ENCODE peak calls at places on chromosomes 12 and 14, in five cellular contexts. One of them, this sample, is unnamed.

GRCh38 chr12:75103822-75104221 is 105.8 kb downstream of the KCNC2 start:
- DNase-seq in stomach: no peak
- DNase-seq in RWPE1: no peak
- DNase-seq in left ventricle myocardium inferior: no peak
- DNase-seq in IMR-90: no peak
- DNase-seq in this sample: no peak

GRCh38 chr12:104718581-104718980 is 239.5 kb downstream of the SLC41A2 start:
- DNase-seq in stomach: no peak
- DNase-seq in RWPE1: no peak
- DNase-seq in left ventricle myocardium inferior: no peak
- DNase-seq in IMR-90: peak; percentile 34
- DNase-seq in this sample: no peak

GRCh38 chr14:73949752-73950734 is at the start of the genes COQ6 and FAM161B:
- DNase-seq in stomach: peak; percentile 95
- DNase-seq in RWPE1: peak; percentile 92
- DNase-seq in left ventricle myocardium inferior: peak; percentile 93
- DNase-seq in IMR-90: peak; percentile 96
- DNase-seq in this sample: peak; percentile 79

GRCh38 chr14:22518073-22518472 is 71.0 kb downstream of the DAD1 start:
- DNase-seq in stomach: no peak
- DNase-seq in RWPE1: no peak
- DNase-seq in left ventricle myocardium inferior: no peak
- DNase-seq in IMR-90: no peak
- DNase-seq in this sample: no peak

GRCh38 chr12:75959506-75959905 is 72.1 kb downstream of the PHLDA1 start:
- DNase-seq in stomach: no peak
- DNase-seq in RWPE1: no peak
- DNase-seq in left ventricle myocardium inferior: no peak
- DNase-seq in IMR-90: no peak
- DNase-seq in this sample: no peak

GRCh38 chr12:79673334-79673733 is 17.4 kb downstream of the PAWR start:
- DNase-seq in stomach: no peak
- DNase-seq in RWPE1: no peak
- DNase-seq in left ventricle myocardium inferior: no peak
- DNase-seq in IMR-90: no peak
- DNase-seq in this sample: no peak

GRCh38 chr12:53623526-53623925 is 2.7 kb downstream of the ATF7 start:
- DNase-seq in stomach: no peak
- DNase-seq in RWPE1: no peak
- DNase-seq in left ventricle myocardium inferior: no peak
- DNase-seq in IMR-90: peak; percentile 66
- DNase-seq in this sample: no peak

GRCh38 chr14:89190779-89191513 is 226.1 kb downstream of the FOXN3 start:
- DNase-seq in stomach: no peak
- DNase-seq in RWPE1: no peak
- DNase-seq in left ventricle myocardium inferior: no peak
- DNase-seq in IMR-90: no peak
- DNase-seq in this sample: no peak

GRCh38 chr12:75825686-75826085 is 205.9 kb downstream of the PHLDA1 start:
- DNase-seq in stomach: no peak
- DNase-seq in RWPE1: peak; percentile 67
- DNase-seq in left ventricle myocardium inferior: no peak
- DNase-seq in IMR-90: peak; percentile 86
- DNase-seq in this sample: no peak

GRCh38 chr12:2138871-2139308 is 86.1 kb downstream of the CACNA1C start:
- DNase-seq in stomach: no peak
- DNase-seq in RWPE1: no peak
- DNase-seq in left ventricle myocardium inferior: no peak
- DNase-seq in IMR-90: peak; percentile 43
- DNase-seq in this sample: no peak

GRCh38 chr14:90368946-90369721 is 27.7 kb upstream of the CALM1 start:
- DNase-seq in stomach: no peak
- DNase-seq in RWPE1: no peak
- DNase-seq in left ventricle myocardium inferior: no peak
- DNase-seq in IMR-90: peak; percentile 33
- DNase-seq in this sample: no peak

GRCh38 chr12:49962861-49963765 is 1.4 kb downstream of the AQP5 start:
- DNase-seq in stomach: peak; percentile 95
- DNase-seq in RWPE1: peak; percentile 92
- DNase-seq in left ventricle myocardium inferior: peak; percentile 71
- DNase-seq in IMR-90: no peak
- DNase-seq in this sample: no peak

GRCh38 chr14:20490563-20490962 is 14.8 kb upstream of the RNASE10 start:
- DNase-seq in stomach: no peak
- DNase-seq in RWPE1: no peak
- DNase-seq in left ventricle myocardium inferior: no peak
- DNase-seq in IMR-90: no peak
- DNase-seq in this sample: no peak

GRCh38 chr12:130665753-130666152 is 50.3 kb downstream of the RIMBP2 start:
- DNase-seq in stomach: no peak
- DNase-seq in RWPE1: peak; percentile 45
- DNase-seq in left ventricle myocardium inferior: no peak
- DNase-seq in IMR-90: no peak
- DNase-seq in this sample: no peak

GRCh38 chr12:92987846-92988621 is 58.9 kb upstream of the EEA1 start:
- DNase-seq in stomach: no peak
- DNase-seq in RWPE1: no peak
- DNase-seq in left ventricle myocardium inferior: peak; percentile 25
- DNase-seq in IMR-90: no peak
- DNase-seq in this sample: no peak

DNA sequence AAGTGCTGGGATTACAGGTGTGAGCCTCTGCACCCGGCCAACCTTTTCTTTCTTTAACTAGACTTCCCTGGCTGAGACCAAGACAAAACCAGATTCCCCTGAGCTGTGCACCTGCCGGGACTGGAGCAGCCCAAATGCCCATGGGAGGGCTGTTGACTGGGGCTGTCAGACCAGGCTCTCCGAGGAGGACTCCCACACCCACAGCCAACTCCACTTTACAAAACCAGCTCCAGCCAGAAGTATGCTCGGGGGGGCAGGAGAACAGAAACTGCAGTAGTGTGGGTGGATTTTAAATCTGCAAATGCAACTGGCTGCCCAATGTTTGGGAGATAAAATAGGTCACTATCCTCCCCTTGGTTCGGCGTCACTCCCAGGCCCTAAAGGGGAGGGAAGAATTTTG is 78.5 kb downstream of the VCPKMT start:
- DNase-seq in stomach: no peak
- DNase-seq in RWPE1: no peak
- DNase-seq in left ventricle myocardium inferior: no peak
- DNase-seq in IMR-90: no peak
- DNase-seq in this sample: peak; percentile 21
- H3K27ac ChIP-seq in stomach: no peak overlapping the region
- H3K27ac ChIP-seq in RWPE1: peak overlapping the region; percentile 85
- H3K27ac ChIP-seq in left ventricle myocardium inferior: no peak overlapping the region
- H3K27ac ChIP-seq in IMR-90: peak overlapping the region; percentile 38
- H3K27ac ChIP-seq in this sample: no peak overlapping the region

GRCh38 chr12:107525063-107525718 is 160.4 kb upstream of the PWP1 start:
- DNase-seq in stomach: no peak
- DNase-seq in RWPE1: no peak
- DNase-seq in left ventricle myocardium inferior: no peak
- DNase-seq in IMR-90: no peak
- DNase-seq in this sample: no peak
- H3K27ac ChIP-seq in stomach: no peak overlapping the region
- H3K27ac ChIP-seq in RWPE1: no peak overlapping the region
- H3K27ac ChIP-seq in left ventricle myocardium inferior: no peak overlapping the region
- H3K27ac ChIP-seq in IMR-90: no peak overlapping the region
- H3K27ac ChIP-seq in this sample: no peak overlapping the region

GRCh38 chr14:97747282-97747681 is 950.1 kb downstream of the VRK1 start:
- DNase-seq in stomach: no peak
- DNase-seq in RWPE1: no peak
- DNase-seq in left ventricle myocardium inferior: no peak
- DNase-seq in IMR-90: no peak
- DNase-seq in this sample: no peak
- H3K27ac ChIP-seq in stomach: no peak overlapping the region
- H3K27ac ChIP-seq in RWPE1: no peak overlapping the region
- H3K27ac ChIP-seq in left ventricle myocardium inferior: no peak overlapping the region
- H3K27ac ChIP-seq in IMR-90: no peak overlapping the region
- H3K27ac ChIP-seq in this sample: no peak overlapping the region

DNA sequence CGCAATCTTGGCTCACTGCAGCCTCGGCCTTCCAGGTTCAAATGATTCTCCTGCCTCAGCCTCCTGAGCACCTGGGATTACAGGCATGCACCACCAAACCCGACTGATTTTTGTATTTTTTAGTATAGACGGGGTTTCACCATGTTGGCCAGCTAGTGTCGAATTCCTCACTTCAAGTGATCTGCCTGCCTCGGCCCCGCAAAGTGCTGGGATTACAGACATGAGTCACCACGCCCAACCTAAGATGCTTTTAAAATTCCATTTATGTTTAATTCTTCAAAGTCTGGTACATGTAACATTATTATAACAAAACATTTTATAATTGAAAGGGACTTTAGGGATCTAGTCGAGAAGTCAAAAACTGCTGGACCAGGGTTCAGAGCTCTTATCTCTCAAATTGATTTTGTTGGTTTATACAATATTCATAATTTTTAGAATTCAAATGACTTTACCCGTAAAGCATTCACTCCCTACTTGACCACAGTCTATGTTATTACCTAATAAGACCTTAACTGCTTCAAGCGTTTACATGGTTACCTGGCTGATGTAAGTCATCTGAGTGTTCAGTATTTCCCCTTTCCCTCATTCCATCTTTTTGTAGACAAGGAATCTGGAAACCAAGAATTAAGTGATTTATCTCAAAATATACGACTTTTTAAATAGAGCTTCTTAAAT is 28.2 kb downstream of the RAP1B start:
- DNase-seq in stomach: no peak
- DNase-seq in RWPE1: no peak
- DNase-seq in left ventricle myocardium inferior: no peak
- DNase-seq in IMR-90: no peak
- DNase-seq in this sample: no peak
- H3K27ac ChIP-seq in stomach: no peak overlapping the region
- H3K27ac ChIP-seq in RWPE1: no peak overlapping the region
- H3K27ac ChIP-seq in left ventricle myocardium inferior: no peak overlapping the region
- H3K27ac ChIP-seq in IMR-90: no peak overlapping the region
- H3K27ac ChIP-seq in this sample: no peak overlapping the region

GRCh38 chr12:118183711-118184110 is 47.8 kb downstream of the PEBP1 start:
- DNase-seq in stomach: no peak
- DNase-seq in RWPE1: no peak
- DNase-seq in left ventricle myocardium inferior: no peak
- DNase-seq in IMR-90: no peak
- DNase-seq in this sample: no peak
- H3K27ac ChIP-seq in stomach: no peak overlapping the region
- H3K27ac ChIP-seq in RWPE1: no peak overlapping the region
- H3K27ac ChIP-seq in left ventricle myocardium inferior: peak overlapping the region; percentile 58
- H3K27ac ChIP-seq in IMR-90: no peak overlapping the region
- H3K27ac ChIP-seq in this sample: no peak overlapping the region

DNA sequence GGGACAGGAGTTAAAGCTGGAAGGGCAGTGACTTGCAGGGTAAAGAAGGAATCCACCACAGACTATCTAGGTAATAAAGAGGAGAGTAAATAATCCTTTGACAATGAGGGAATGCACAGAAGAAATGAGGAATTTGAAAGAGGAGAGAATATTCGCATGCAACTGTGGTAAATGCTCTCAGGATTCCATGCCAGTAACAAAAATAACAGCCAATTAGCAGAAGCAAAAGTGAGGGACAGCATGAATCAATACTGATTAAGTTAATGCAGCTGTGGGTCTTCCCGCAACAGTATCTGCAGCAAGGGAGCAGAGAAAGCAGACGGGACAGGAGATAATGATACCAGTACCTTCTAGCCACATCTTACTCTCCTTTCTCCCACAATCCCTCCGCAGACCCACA is 76.9 kb downstream of the KITLG start:
- DNase-seq in stomach: no peak
- DNase-seq in RWPE1: no peak
- DNase-seq in left ventricle myocardium inferior: no peak
- DNase-seq in IMR-90: no peak
- DNase-seq in this sample: no peak
- H3K27ac ChIP-seq in stomach: no peak overlapping the region
- H3K27ac ChIP-seq in RWPE1: no peak overlapping the region
- H3K27ac ChIP-seq in left ventricle myocardium inferior: no peak overlapping the region
- H3K27ac ChIP-seq in IMR-90: no peak overlapping the region
- H3K27ac ChIP-seq in this sample: no peak overlapping the region

GRCh38 chr12:55682087-55682796 is 25.5 kb downstream of the ITGA7 start:
- DNase-seq in stomach: no peak
- DNase-seq in RWPE1: no peak
- DNase-seq in left ventricle myocardium inferior: no peak
- DNase-seq in IMR-90: no peak
- DNase-seq in this sample: no peak

GRCh38 chr12:55684761-55685370 is 22.8 kb downstream of the ITGA7 start:
- DNase-seq in stomach: no peak
- DNase-seq in RWPE1: no peak
- DNase-seq in left ventricle myocardium inferior: no peak
- DNase-seq in IMR-90: no peak
- DNase-seq in this sample: no peak

GRCh38 chr12:55679691-55680090 is 28.0 kb downstream of the ITGA7 start:
- DNase-seq in stomach: no peak
- DNase-seq in RWPE1: no peak
- DNase-seq in left ventricle myocardium inferior: peak; percentile 5
- DNase-seq in IMR-90: no peak
- DNase-seq in this sample: no peak

GRCh38 chr12:55683676-55684075 is 24.0 kb downstream of the ITGA7 start:
- DNase-seq in stomach: no peak
- DNase-seq in RWPE1: no peak
- DNase-seq in left ventricle myocardium inferior: no peak
- DNase-seq in IMR-90: no peak
- DNase-seq in this sample: no peak

DNA sequence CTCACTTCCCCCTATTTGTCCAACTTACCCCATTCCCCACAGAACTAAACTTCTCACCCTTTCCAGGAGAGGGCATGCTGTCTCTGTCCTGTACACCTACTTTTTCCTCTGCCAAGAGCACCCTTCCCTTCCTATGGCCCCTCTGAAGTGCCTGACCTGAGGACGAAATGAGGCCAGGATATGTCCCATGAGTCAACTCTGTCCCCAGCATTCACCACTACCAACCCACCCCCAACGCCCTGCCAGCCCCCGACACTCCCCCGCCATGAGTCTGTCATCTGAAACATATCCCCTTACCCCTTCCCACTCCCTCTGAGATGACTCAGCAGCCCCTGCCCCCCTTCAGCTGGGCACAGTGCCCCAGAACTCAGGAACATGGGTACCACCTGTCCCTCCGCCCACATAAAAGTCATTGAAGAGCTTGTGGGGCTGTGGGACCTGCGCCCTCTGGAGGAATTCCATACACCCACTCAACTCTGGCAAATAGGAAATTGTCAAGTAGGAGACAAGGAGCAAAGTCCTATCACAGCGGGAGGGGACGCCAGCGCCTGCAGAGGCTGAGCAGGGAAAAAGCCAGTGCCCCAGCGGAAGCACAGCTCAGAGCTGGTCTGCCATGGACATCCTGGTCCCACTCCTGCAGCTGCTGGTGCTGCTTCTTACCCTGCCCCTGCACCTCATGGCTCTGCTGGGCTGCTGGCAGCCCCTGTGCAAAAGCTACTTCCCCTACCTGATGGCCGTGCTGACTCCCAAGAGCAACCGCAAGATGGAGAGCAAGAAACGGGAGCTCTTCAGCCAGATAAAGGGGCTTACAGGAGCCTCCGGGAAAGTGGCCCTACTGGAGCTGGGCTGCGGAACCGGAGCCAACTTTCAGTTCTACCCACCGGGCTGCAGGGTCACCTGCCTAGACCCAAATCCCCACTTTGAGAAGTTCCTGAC is 26.3 kb downstream of the ITGA7 start:
- DNase-seq in stomach: peak; percentile 71
- DNase-seq in RWPE1: peak; percentile 27
- DNase-seq in left ventricle myocardium inferior: peak; percentile 54
- DNase-seq in IMR-90: peak; percentile 51
- DNase-seq in this sample: peak; percentile 29
- H3K27ac ChIP-seq in stomach: no peak overlapping the region
- H3K27ac ChIP-seq in RWPE1: no peak overlapping the region
- H3K27ac ChIP-seq in left ventricle myocardium inferior: peak overlapping the region; percentile 82
- H3K27ac ChIP-seq in IMR-90: no peak overlapping the region
- H3K27ac ChIP-seq in this sample: no peak overlapping the region

GRCh38 chr14:68713782-68714181 is 79.1 kb downstream of the ZFP36L1 start:
- DNase-seq in stomach: no peak
- DNase-seq in RWPE1: no peak
- DNase-seq in left ventricle myocardium inferior: no peak
- DNase-seq in IMR-90: no peak
- DNase-seq in this sample: no peak
- H3K27ac ChIP-seq in stomach: no peak overlapping the region
- H3K27ac ChIP-seq in RWPE1: no peak overlapping the region
- H3K27ac ChIP-seq in left ventricle myocardium inferior: no peak overlapping the region
- H3K27ac ChIP-seq in IMR-90: no peak overlapping the region
- H3K27ac ChIP-seq in this sample: no peak overlapping the region